ENCODE peak calls at places on chromosome 14, in five cellular contexts. One of them, this sample, is unnamed.

GRCh38 chr14:104206281-104206904 is 68.0 kb downstream of the KIF26A start:
- DNase-seq in nucleus accumbens: peak
- DNase-seq in stimulated activated naive CD8-positive, alpha-beta T cell treated with anti-CD3 and anti-CD28 coated beads, Interleukin-15, Interleukin-2, amounts not matched to agents 100 U/mL and 50 U/mL, for 24 hours: no peak
- DNase-seq in adrenal gland: peak
- DNase-seq in NCI-H1092: peak
- DNase-seq in this sample: peak

GRCh38 chr14:72597834-72598233 is 296.1 kb downstream of the DPF3 start:
- DNase-seq in nucleus accumbens: no peak
- DNase-seq in stimulated activated naive CD8-positive, alpha-beta T cell treated with anti-CD3 and anti-CD28 coated beads, Interleukin-15, Interleukin-2, amounts not matched to agents 100 U/mL and 50 U/mL, for 24 hours: no peak
- DNase-seq in adrenal gland: no peak
- DNase-seq in NCI-H1092: no peak
- DNase-seq in this sample: no peak

GRCh38 chr14:89409961-89410360 is 7.1 kb downstream of the FOXN3 start:
- DNase-seq in nucleus accumbens: no peak
- DNase-seq in stimulated activated naive CD8-positive, alpha-beta T cell treated with anti-CD3 and anti-CD28 coated beads, Interleukin-15, Interleukin-2, amounts not matched to agents 100 U/mL and 50 U/mL, for 24 hours: no peak
- DNase-seq in adrenal gland: no peak
- DNase-seq in NCI-H1092: no peak
- DNase-seq in this sample: no peak

GRCh38 chr14:65025818-65026217 is 39.1 kb downstream of the FNTB start:
- DNase-seq in nucleus accumbens: no peak
- DNase-seq in stimulated activated naive CD8-positive, alpha-beta T cell treated with anti-CD3 and anti-CD28 coated beads, Interleukin-15, Interleukin-2, amounts not matched to agents 100 U/mL and 50 U/mL, for 24 hours: no peak
- DNase-seq in adrenal gland: no peak
- DNase-seq in NCI-H1092: no peak
- DNase-seq in this sample: no peak

GRCh38 chr14:75322746-75323145 is 44.1 kb downstream of the FOS start:
- DNase-seq in nucleus accumbens: no peak
- DNase-seq in stimulated activated naive CD8-positive, alpha-beta T cell treated with anti-CD3 and anti-CD28 coated beads, Interleukin-15, Interleukin-2, amounts not matched to agents 100 U/mL and 50 U/mL, for 24 hours: no peak
- DNase-seq in adrenal gland: no peak
- DNase-seq in NCI-H1092: no peak
- DNase-seq in this sample: no peak

GRCh38 chr14:61565181-61565580 is 130.1 kb upstream of the HIF1A start:
- DNase-seq in nucleus accumbens: no peak
- DNase-seq in stimulated activated naive CD8-positive, alpha-beta T cell treated with anti-CD3 and anti-CD28 coated beads, Interleukin-15, Interleukin-2, amounts not matched to agents 100 U/mL and 50 U/mL, for 24 hours: no peak
- DNase-seq in adrenal gland: no peak
- DNase-seq in NCI-H1092: no peak
- DNase-seq in this sample: no peak

GRCh38 chr14:23579739-23580138 is 1.1 kb upstream of the JPH4 start:
- DNase-seq in nucleus accumbens: no peak
- DNase-seq in stimulated activated naive CD8-positive, alpha-beta T cell treated with anti-CD3 and anti-CD28 coated beads, Interleukin-15, Interleukin-2, amounts not matched to agents 100 U/mL and 50 U/mL, for 24 hours: no peak
- DNase-seq in adrenal gland: no peak
- DNase-seq in NCI-H1092: no peak
- DNase-seq in this sample: no peak

GRCh38 chr14:63713765-63714164 is 14.1 kb downstream of the SGPP1 start:
- DNase-seq in nucleus accumbens: no peak
- DNase-seq in stimulated activated naive CD8-positive, alpha-beta T cell treated with anti-CD3 and anti-CD28 coated beads, Interleukin-15, Interleukin-2, amounts not matched to agents 100 U/mL and 50 U/mL, for 24 hours: no peak
- DNase-seq in adrenal gland: no peak
- DNase-seq in NCI-H1092: no peak
- DNase-seq in this sample: no peak

GRCh38 chr14:57391609-57392195 is 1.3 kb downstream of the NAA30 start:
- DNase-seq in nucleus accumbens: no peak
- DNase-seq in stimulated activated naive CD8-positive, alpha-beta T cell treated with anti-CD3 and anti-CD28 coated beads, Interleukin-15, Interleukin-2, amounts not matched to agents 100 U/mL and 50 U/mL, for 24 hours: no peak
- DNase-seq in adrenal gland: no peak
- DNase-seq in NCI-H1092: no peak
- DNase-seq in this sample: no peak